ENCODE peak calls at places on chromosome 9, in six cellular contexts. I is C1 segment of cervical spinal cord, S is GM20000, L is body of pancreas, E is NCI-H2029, B is left colon. T is an unnamed sample.

GRCh38 chr9:117777823-117778222 is 73.6 kb downstream of the TLR4 start:
- DNase-seq in I (no peak), S (no peak), L (no peak), E (peak), B (no peak), T (no peak)

GRCh38 chr9:87657190-87657589 is 68.7 kb upstream of the CTSL start:
- DNase-seq in I (no peak), S (no peak), L (no peak), E (no peak), B (no peak), T (no peak)

GRCh38 chr9:83154087-83154736 is 91.3 kb upstream of the RASEF start:
- DNase-seq in I (no peak), S (no peak), L (peak), E (no peak), B (no peak), T (no peak)

GRCh38 chr9:74643303-74643933 is 146.3 kb downstream of the RORB start:
- DNase-seq in I (no peak), S (no peak), L (no peak), E (peak), B (no peak), T (no peak)

GRCh38 chr9:127451681-127452480 is 571 bp downstream of the LRSAM1 start:
- DNase-seq in I (peak), S (peak), L (peak), E (no peak), B (peak), T (no peak)

GRCh38 chr9:107274953-107275422 is 8.1 kb upstream of the RAD23B start:
- DNase-seq in I (no peak), S (no peak), L (no peak), E (no peak), B (no peak), T (no peak)

GRCh38 chr9:137438591-137439157 is 2.5 kb downstream of the ENTPD8 start:
- DNase-seq in I (no peak), S (no peak), L (no peak), E (no peak), B (no peak), T (no peak)

GRCh38 chr9:19998153-19998552 is 209.3 kb upstream of the SLC24A2 start:
- DNase-seq in I (no peak), S (peak), L (no peak), E (no peak), B (no peak), T (no peak)

GRCh38 chr9:96867282-96867814 is 13.0 kb upstream of the ZNF782 start:
- DNase-seq in I (no peak), S (no peak), L (no peak), E (no peak), B (no peak), T (no peak)

GRCh38 chr9:3437031-3437430 is 88.8 kb downstream of the RFX3 start:
- DNase-seq in I (no peak), S (no peak), L (no peak), E (no peak), B (no peak), T (no peak)

GRCh38 chr9:110767559-110768063 is 99.0 kb downstream of the MUSK start:
- DNase-seq in I (peak), S (no peak), L (peak), E (no peak), B (peak), T (peak)

GRCh38 chr9:15155826-15156225 is 151.2 kb downstream of the TTC39B start:
- DNase-seq in I (no peak), S (no peak), L (peak), E (no peak), B (no peak), T (no peak)